ENCODE peak calls at places on chromosomes 16 and 17, in six cellular contexts. H is SK-N-SH, O is H1, R is HepG2, K is K562, T is GM12878. Y is an unnamed sample.

GRCh38 chr17:49433000-49433694 is 18.5 kb upstream of the PHB1 start:
- DNase-seq in K (no peak), T (no peak), O (no peak), H (no peak), R (no peak), Y (no peak)

GRCh38 chr17:8532021-8532420 is 96.3 kb downstream of the NDEL1 start:
- DNase-seq in R (peak; percentile 89), O (no peak), K (peak; percentile 62), T (no peak), H (no peak), Y (no peak)

GRCh38 chr17:13140750-13141149 is 122.9 kb upstream of the ELAC2 start:
- DNase-seq in T (no peak), O (peak; percentile 33), K (no peak), R (no peak), H (no peak), Y (no peak)

GRCh38 chr16:31253642-31254045 is 6.1 kb upstream of the ITGAM start:
- DNase-seq in R (peak; percentile 23), H (no peak), K (peak; percentile 74), T (no peak), O (no peak), Y (peak; percentile 89)

GRCh38 chr17:9987779-9988585 is 82.9 kb upstream of the RCVRN start:
- DNase-seq in T (no peak), R (peak; percentile 18), K (peak; percentile 57), O (no peak), H (peak; percentile 58), Y (no peak)

GRCh38 chr17:6549384-6550036 is 6.8 kb downstream of the PITPNM3 start:
- DNase-seq in H (no peak), K (no peak), T (no peak), R (no peak), O (no peak), Y (no peak)

GRCh38 chr16:3945751-3946603 is 65.5 kb upstream of the CREBBP start:
- DNase-seq in K (no peak), O (no peak), R (peak; percentile 20), T (no peak), H (no peak), Y (no peak)

GRCh38 chr17:15278381-15278780 is 13.3 kb upstream of the PMP22 start:
- DNase-seq in H (no peak), T (no peak), O (no peak), R (no peak), K (no peak), Y (no peak)

GRCh38 chr17:2468270-2468669 is 43.4 kb downstream of the METTL16 start:
- DNase-seq in H (no peak), O (no peak), R (no peak), K (no peak), T (no peak), Y (no peak)

GRCh38 chr16:84782841-84783240 is 36.9 kb upstream of the CRISPLD2 start:
- DNase-seq in K (no peak), R (no peak), H (no peak), T (no peak), O (no peak), Y (no peak)

GRCh38 chr17:5329784-5330557 is 47.9 kb downstream of the RABEP1 start:
- DNase-seq in R (no peak), H (no peak), O (no peak), T (peak; percentile 37), K (no peak), Y (no peak)

GRCh38 chr16:24978370-24978914 is 36.7 kb downstream of the ARHGAP17 start:
- DNase-seq in O (no peak), H (no peak), T (peak; percentile 77), R (no peak), K (no peak), Y (no peak)

GRCh38 chr16:76654421-76654820 is 377.2 kb downstream of the CNTNAP4 start:
- DNase-seq in H (no peak), K (no peak), R (no peak), O (no peak), T (no peak), Y (no peak)

GRCh38 chr16:48365030-48365600 is 20.1 kb downstream of the SIAH1 start:
- DNase-seq in O (no peak), R (no peak), T (no peak), K (no peak), H (no peak), Y (no peak)

GRCh38 chr16:67719778-67720144 is 645 bp upstream of the GFOD2 start:
- DNase-seq in H (peak; percentile 52), R (peak; percentile 48), K (peak; percentile 45), T (no peak), O (no peak), Y (peak; percentile 41)

GRCh38 chr17:57422574-57423164 is 166.3 kb downstream of the MSI2 start:
- DNase-seq in O (no peak), H (no peak), R (no peak), K (no peak), T (peak; percentile 77), Y (no peak)

GRCh38 chr17:82876149-82876548 is 36.3 kb upstream of the ZNF750 start:
- DNase-seq in T (no peak), K (peak; percentile 77), R (peak; percentile 55), H (no peak), O (no peak), Y (peak; percentile 24)

GRCh38 chr17:64328875-64329405 is 61.7 kb downstream of the PECAM1 start:
- DNase-seq in T (no peak), O (no peak), H (no peak), R (no peak), K (no peak), Y (no peak)

DNA sequence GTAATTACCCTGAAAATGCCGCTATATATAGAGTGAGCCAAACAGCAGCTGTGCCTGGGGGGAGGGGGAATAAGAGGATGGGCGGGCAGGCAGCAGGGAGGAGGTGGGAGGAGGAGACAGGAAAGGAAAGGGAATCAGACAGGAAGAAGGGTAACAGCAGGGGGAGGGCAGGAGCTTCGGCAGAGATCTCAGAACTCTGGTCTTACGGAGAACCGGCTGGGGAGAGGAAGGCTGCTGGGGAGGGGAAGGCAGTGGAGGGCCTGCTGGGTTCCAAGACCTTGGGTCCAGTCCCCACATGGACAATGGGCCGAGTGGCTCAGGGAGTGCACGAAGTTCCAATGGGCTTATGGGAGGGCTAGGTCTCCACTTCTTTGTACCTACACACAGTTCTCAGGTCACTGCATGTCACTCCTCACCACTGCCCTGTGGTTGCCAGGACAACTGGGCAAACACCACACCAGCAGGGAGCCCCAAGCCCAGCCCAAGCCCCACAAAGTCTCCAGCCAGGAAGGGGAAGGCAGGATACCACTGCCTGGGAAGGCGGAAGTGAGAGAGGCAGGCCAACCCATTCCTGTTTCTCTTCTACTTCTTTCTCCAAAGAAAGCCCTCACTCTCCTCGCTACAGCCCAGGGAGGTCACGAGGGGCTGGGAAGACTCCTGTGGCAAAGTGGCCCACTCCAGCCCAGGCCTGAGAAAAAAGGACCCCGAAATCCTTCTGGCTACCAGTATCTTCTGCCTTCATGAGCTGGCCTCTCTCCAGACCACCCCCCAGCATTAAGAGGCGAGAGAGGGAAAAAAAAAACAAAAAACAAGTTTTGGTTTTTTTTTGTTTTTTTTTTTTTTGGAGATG is 25.3 kb downstream of the G6PC3 start:
- DNase-seq in T (no peak), O (peak; percentile 78), K (peak; percentile 82), H (peak; percentile 85), R (peak; percentile 94), Y (peak; percentile 87)
- TF ChIP-seq POLR2AphosphoS5 in T (peak; percentile 28), O (peak; percentile 70), K (peak; percentile 69), H (peak; percentile 68), R (peak; percentile 33), Y (no peak)

GRCh38 chr17:42179911-42180410 is 981 bp downstream of the KCNH4 start:
- DNase-seq in K (peak; percentile 83), H (peak; percentile 62), R (peak; percentile 47), T (no peak), O (no peak), Y (peak; percentile 32)
- TF ChIP-seq GABPA in K (no peak), H (no peak), R (no peak), T (no peak), O (no peak), Y (no peak)

DNA sequence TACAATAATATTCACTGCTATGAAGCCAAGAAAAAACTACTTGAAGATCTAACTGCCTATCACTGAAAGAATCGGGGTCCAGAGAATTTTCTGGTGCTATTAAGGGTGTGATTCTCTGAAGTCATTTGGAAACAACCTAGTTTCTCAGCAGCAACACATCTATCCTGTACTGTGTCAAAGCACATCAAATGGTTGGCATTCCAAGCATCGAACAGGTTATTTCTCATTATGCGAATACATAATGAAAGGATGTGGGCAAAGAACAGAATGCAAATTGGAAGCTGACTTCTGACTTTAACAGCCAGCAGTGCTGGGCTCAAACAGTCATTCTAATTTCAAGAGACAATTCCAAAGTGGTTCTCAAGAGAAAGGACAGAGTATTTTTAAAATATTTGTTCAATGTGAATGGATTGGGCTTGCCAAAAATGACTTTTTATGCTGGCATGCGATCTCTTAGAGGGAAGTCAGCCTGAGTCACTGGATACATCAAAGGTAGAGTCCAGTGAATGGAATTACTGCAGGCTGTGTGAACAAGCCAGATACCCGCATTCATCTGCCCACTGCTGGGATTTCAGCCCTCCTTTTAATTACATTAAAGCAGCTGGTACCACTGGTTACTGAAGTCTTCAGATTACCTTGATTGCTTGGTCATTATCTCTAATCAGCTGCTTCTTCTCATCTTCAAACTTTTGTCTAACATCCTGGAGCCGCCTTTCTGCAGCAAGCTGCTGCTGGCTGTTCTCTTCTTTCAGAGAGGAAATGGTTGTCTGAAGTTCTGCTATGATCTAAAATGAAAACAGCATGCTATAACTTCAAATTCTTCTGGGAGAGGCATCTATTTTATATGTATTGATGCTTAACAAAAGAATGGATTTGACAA is 181.2 kb upstream of the AXIN2 start:
- DNase-seq in T (no peak), O (peak; percentile 1), R (peak; percentile 62), H (peak; percentile 14), K (no peak), Y (no peak)
- TF ChIP-seq POLR2AphosphoS5 in T (no peak), O (no peak), R (no peak), H (peak; percentile 83), K (no peak), Y (no peak)

GRCh38 chr16:2751577-2752034 is 832 bp upstream of the SRRM2 start:
- DNase-seq in H (peak; percentile 89), T (no peak), R (peak; percentile 83), O (peak; percentile 60), K (no peak), Y (no peak)

GRCh38 chr16:2752035-2752849 is at the start of gene SRRM2:
- DNase-seq in R (peak; percentile 90), T (peak; percentile 95), H (peak; percentile 95), O (peak; percentile 78), K (peak; percentile 83), Y (peak; percentile 97)

GRCh38 chr16:2755158-2755557 is 2.7 kb downstream of the SRRM2 start:
- DNase-seq in T (no peak), K (no peak), H (no peak), R (no peak), O (no peak), Y (no peak)

GRCh38 chr16:2753523-2754020 is 1.1 kb downstream of the SRRM2 start:
- DNase-seq in O (no peak), T (no peak), R (no peak), H (no peak), K (no peak), Y (peak; percentile 1)

DNA sequence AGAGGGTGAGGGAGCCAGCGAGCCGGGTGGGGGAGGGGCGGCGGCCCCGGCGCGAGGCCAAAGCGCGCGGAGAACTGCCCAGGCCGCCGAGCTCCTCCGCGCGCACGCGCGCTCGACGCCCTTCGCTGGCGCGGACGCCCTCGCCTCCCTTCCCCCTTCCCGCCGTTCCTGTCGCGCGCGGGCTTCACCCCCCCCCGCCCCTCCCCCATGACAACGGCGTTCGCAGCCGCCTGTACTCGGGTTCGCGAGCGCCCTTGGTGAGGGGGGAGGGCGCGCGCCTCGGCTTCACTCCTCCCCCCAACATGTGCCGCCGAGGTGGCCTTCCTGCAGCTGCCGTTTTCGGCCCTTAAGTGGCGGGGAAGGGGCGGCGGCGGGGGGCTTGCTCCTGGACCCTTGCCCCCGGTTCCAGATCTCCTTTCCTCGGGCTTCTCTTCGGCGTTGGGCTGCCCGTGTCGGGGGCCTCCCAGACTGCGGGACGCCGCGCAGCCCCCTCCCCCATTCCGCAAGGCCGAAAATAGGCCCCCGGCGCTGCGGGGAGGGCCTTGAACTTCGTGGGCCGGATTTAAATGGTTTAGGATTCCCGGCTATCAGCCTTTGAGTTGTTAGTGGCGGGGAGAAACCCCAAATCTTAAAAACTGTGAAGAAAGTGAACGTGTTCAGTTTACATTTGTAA is 548 bp downstream of the SRRM2 start:
- DNase-seq in K (peak; percentile 91), T (no peak), H (peak; percentile 94), R (peak; percentile 56), O (no peak), Y (no peak)
- TF ChIP-seq GABPA in K (no peak), T (no peak), H (no peak), R (no peak), O (no peak), Y (no peak)